ENCODE peak calls at places on chromosomes 7 and 10, in nine cellular contexts. S, P, T, J, C, O, R, Q and D are unnamed samples.

GRCh38 chr10:551489-552252 is 137.8 kb downstream of the DIP2C start:
- DNase-seq in T (no peak), Q (no peak), O (no peak), J (no peak), S (no peak), P (no peak), R (no peak), C (no peak), D (no peak)

GRCh38 chr10:60967854-60968484 is 24.0 kb upstream of the RHOBTB1 start:
- DNase-seq in P (no peak), T (no peak), C (no peak), Q (no peak), R (no peak), O (no peak), S (no peak), J (no peak), D (no peak)

GRCh38 chr7:11458736-11459483 is 373.1 kb downstream of the THSD7A start:
- DNase-seq in Q (no peak), C (no peak), S (no peak), T (no peak), R (peak), P (no peak), O (no peak), J (no peak), D (no peak)

GRCh38 chr7:17041324-17041723 is 159.5 kb upstream of the AGR3 start:
- DNase-seq in R (no peak), J (no peak), O (no peak), P (no peak), T (no peak), S (no peak), C (no peak), Q (no peak), D (no peak)

GRCh38 chr10:98254234-98254858 is 13.6 kb downstream of the LOXL4 start:
- DNase-seq in S (no peak), R (no peak), C (no peak), T (no peak), Q (peak), O (no peak), P (no peak), J (no peak), D (no peak)

GRCh38 chr7:148332191-148332590 is 258.4 kb upstream of the C7orf33 start:
- DNase-seq in R (no peak), Q (no peak), S (no peak), C (no peak), O (no peak), J (no peak), T (no peak), P (no peak), D (no peak)

GRCh38 chr10:66514666-66515065 is 411.2 kb upstream of the LRRTM3 start:
- DNase-seq in P (no peak), S (no peak), O (no peak), R (no peak), C (no peak), J (no peak), T (no peak), Q (no peak), D (no peak)

GRCh38 chr7:86814980-86815379 is 171.3 kb downstream of the GRM3 start:
- DNase-seq in O (peak), R (peak), J (no peak), S (no peak), T (peak), P (no peak), C (no peak), Q (no peak), D (no peak)

GRCh38 chr10:49151025-49151445 is 17.2 kb upstream of the FAM170B start:
- DNase-seq in S (no peak), J (no peak), T (no peak), R (no peak), Q (no peak), P (no peak), O (no peak), C (no peak), D (no peak)

GRCh38 chr10:103911021-103911459 is 6.9 kb downstream of the STN1 start:
- DNase-seq in Q (no peak), S (no peak), O (peak), R (no peak), T (no peak), C (no peak), J (no peak), P (no peak), D (no peak)

GRCh38 chr10:46560952-46561351 is 4.5 kb upstream of the GPRIN2 start:
- DNase-seq in J (no peak), P (no peak), T (no peak), S (no peak), C (no peak), Q (no peak), R (no peak), O (no peak), D (no peak)

GRCh38 chr10:118840071-118840775 is 85.5 kb upstream of the CACUL1 start:
- DNase-seq in P (no peak), R (no peak), O (no peak), Q (no peak), T (peak), J (no peak), S (no peak), C (no peak), D (no peak)

GRCh38 chr10:7589748-7590147 is 77.0 kb downstream of the ITIH5 start:
- DNase-seq in T (no peak), R (no peak), S (no peak), O (no peak), C (no peak), J (no peak), Q (no peak), P (no peak), D (no peak)

GRCh38 chr10:43688348-43688892 is 39.7 kb upstream of the ZNF32 start:
- DNase-seq in J (no peak), Q (no peak), C (no peak), T (no peak), S (no peak), R (no peak), O (no peak), P (no peak), D (no peak)

GRCh38 chr10:18334116-18334867 is 194.1 kb downstream of the CACNB2 start:
- DNase-seq in P (no peak), Q (no peak), C (no peak), J (no peak), O (no peak), T (no peak), R (no peak), S (no peak), D (no peak)

GRCh38 chr10:85459906-85460305 is 906.7 kb downstream of the GRID1 start:
- DNase-seq in P (no peak), J (no peak), S (no peak), R (no peak), Q (no peak), O (no peak), T (no peak), C (no peak), D (no peak)

GRCh38 chr7:494261-494687 is 25.4 kb downstream of the PDGFA start:
- DNase-seq in O (peak), S (peak), C (no peak), T (no peak), J (no peak), R (no peak), P (no peak), Q (peak), D (no peak)

GRCh38 chr7:147412782-147413186 is 1177.8 kb upstream of the C7orf33 start:
- DNase-seq in J (no peak), O (no peak), P (no peak), T (no peak), C (no peak), R (peak), S (no peak), Q (no peak), D (no peak)

GRCh38 chr7:46685051-46685450 is 764.0 kb upstream of the IGFBP3 start:
- DNase-seq in P (no peak), S (no peak), O (no peak), J (no peak), C (no peak), R (no peak), T (no peak), Q (no peak), D (no peak)

GRCh38 chr10:78407009-78407711 is 373.5 kb downstream of the RPS24 start:
- DNase-seq in P (peak), S (peak), C (peak), T (peak), R (peak), O (peak), J (peak), Q (peak), D (peak)

GRCh38 chr7:69934475-69934903 is 336.2 kb downstream of the AUTS2 start:
- DNase-seq in S (no peak), P (no peak), O (no peak), T (no peak), Q (no peak), C (no peak), R (no peak), J (no peak), D (peak)

GRCh38 chr10:44974082-44974627 is 4.5 kb downstream of the DEPP1 start:
- DNase-seq in P (no peak), J (no peak), O (no peak), R (no peak), T (no peak), S (peak), C (no peak), Q (no peak), D (no peak)

GRCh38 chr10:116211682-116212081 is 61.3 kb downstream of the GFRA1 start:
- DNase-seq in S (no peak), P (no peak), O (no peak), R (no peak), Q (no peak), T (no peak), C (no peak), J (no peak), D (no peak)

GRCh38 chr10:66215005-66215404 is 710.8 kb upstream of the LRRTM3 start:
- DNase-seq in J (no peak), T (no peak), Q (no peak), P (no peak), S (no peak), O (no peak), C (no peak), R (no peak), D (no peak)

GRCh38 chr7:17010637-17011300 is 129.0 kb upstream of the AGR3 start:
- DNase-seq in R (no peak), C (no peak), T (no peak), S (no peak), O (no peak), J (no peak), P (no peak), Q (no peak), D (no peak)

GRCh38 chr7:8295638-8296361 is 33.8 kb upstream of the ICA1 start:
- DNase-seq in J (peak), C (peak), P (no peak), O (peak), S (no peak), R (peak), T (peak), Q (no peak), D (peak)

GRCh38 chr10:126867567-126868365 is 37.5 kb upstream of the DOCK1 start:
- DNase-seq in P (no peak), T (no peak), R (no peak), C (no peak), S (no peak), Q (no peak), O (no peak), J (no peak), D (no peak)

GRCh38 chr7:50304911-50305621 is 550 bp downstream of the IKZF1 start:
- DNase-seq in R (no peak), P (no peak), J (no peak), O (no peak), C (no peak), S (no peak), T (no peak), Q (no peak), D (no peak)

GRCh38 chr10:100120550-100120949 is 38.9 kb upstream of the CPN1 start:
- DNase-seq in J (no peak), Q (no peak), O (no peak), T (no peak), C (no peak), R (no peak), P (no peak), S (no peak), D (no peak)

GRCh38 chr10:95866448-95866842 is 41.3 kb upstream of the CC2D2B start:
- DNase-seq in P (no peak), O (no peak), R (no peak), S (no peak), Q (no peak), T (no peak), J (no peak), C (no peak), D (no peak)

GRCh38 chr10:95861401-95861800 is 46.4 kb upstream of the CC2D2B start:
- DNase-seq in C (no peak), Q (no peak), J (no peak), S (no peak), R (no peak), T (no peak), P (no peak), O (no peak), D (no peak)

GRCh38 chr10:95867866-95868265 is 39.9 kb upstream of the CC2D2B start:
- DNase-seq in T (no peak), O (no peak), C (no peak), J (no peak), Q (no peak), R (no peak), S (no peak), P (no peak), D (no peak)

GRCh38 chr10:95865814-95866447 is 41.8 kb upstream of the CC2D2B start:
- DNase-seq in P (no peak), O (no peak), C (no peak), S (no peak), T (no peak), Q (peak), R (no peak), J (no peak), D (no peak)

GRCh38 chr10:95864906-95865813 is 42.6 kb upstream of the CC2D2B start:
- DNase-seq in R (peak), P (peak), C (no peak), O (peak), T (peak), S (no peak), J (peak), Q (no peak), D (no peak)
- TF ChIP-seq POLR2AphosphoS5 in R (no peak), P (no peak), C (peak), O (no peak), T (no peak), S (no peak), J (no peak), Q (peak), D (no peak)

GRCh38 chr7:128409435-128410091 is at the start of gene IMPDH1:
- DNase-seq in S (peak), R (no peak), O (peak), J (no peak), C (peak), T (no peak), P (peak), Q (peak), D (peak)
- TF ChIP-seq POLR2AphosphoS5 in S (no peak), R (peak), O (no peak), J (no peak), C (peak), T (peak), P (no peak), Q (peak), D (no peak)

GRCh38 chr10:110511734-110512449 is 14.2 kb downstream of the DUSP5 start:
- DNase-seq in R (no peak), C (no peak), S (peak), O (no peak), P (no peak), Q (no peak), J (no peak), T (no peak), D (no peak)

GRCh38 chr10:110513949-110514348 is 16.2 kb downstream of the DUSP5 start:
- DNase-seq in T (no peak), R (no peak), J (no peak), Q (no peak), O (no peak), S (peak), P (no peak), C (no peak), D (no peak)

GRCh38 chr10:110514848-110515247 is 17.1 kb downstream of the DUSP5 start:
- DNase-seq in C (no peak), J (no peak), R (no peak), Q (no peak), P (no peak), T (no peak), O (no peak), S (no peak), D (no peak)

GRCh38 chr10:110510730-110511129 is 13.0 kb downstream of the DUSP5 start:
- DNase-seq in Q (no peak), O (no peak), R (no peak), S (no peak), C (no peak), P (no peak), T (no peak), J (no peak), D (no peak)

GRCh38 chr10:110512461-110513187 is 14.9 kb downstream of the DUSP5 start:
- DNase-seq in R (no peak), C (no peak), P (no peak), O (no peak), T (no peak), S (peak), J (no peak), Q (no peak), D (no peak)
- TF ChIP-seq POLR2AphosphoS5 in R (no peak), C (peak), P (no peak), O (peak), T (peak), S (no peak), J (peak), Q (peak), D (no peak)

GRCh38 chr10:34124522-34125035 is 690.5 kb downstream of the PARD3 start:
- DNase-seq in J (no peak), T (peak), O (no peak), Q (no peak), R (peak), C (no peak), P (peak), S (no peak), D (no peak)

GRCh38 chr10:34119456-34119855 is 695.6 kb downstream of the PARD3 start:
- DNase-seq in C (no peak), S (no peak), Q (peak), J (no peak), O (no peak), T (no peak), P (no peak), R (no peak), D (no peak)

GRCh38 chr10:34125702-34126101 is 689.4 kb downstream of the PARD3 start:
- DNase-seq in C (no peak), O (no peak), J (no peak), P (no peak), T (no peak), Q (no peak), R (no peak), S (no peak), D (no peak)

GRCh38 chr10:34121974-34122282 is 693.2 kb downstream of the PARD3 start:
- DNase-seq in J (peak), P (no peak), T (no peak), Q (no peak), R (no peak), O (no peak), C (no peak), S (no peak), D (no peak)

GRCh38 chr10:34121125-34121973 is 693.7 kb downstream of the PARD3 start:
- DNase-seq in O (no peak), T (no peak), C (no peak), Q (no peak), S (no peak), P (no peak), R (no peak), J (no peak), D (no peak)
- TF ChIP-seq POLR2AphosphoS5 in O (no peak), T (no peak), C (no peak), Q (no peak), S (no peak), P (no peak), R (no peak), J (no peak), D (no peak)

GRCh38 chr7:135905355-135905754 is 71.8 kb downstream of the MTPN start:
- DNase-seq in P (no peak), C (no peak), T (no peak), Q (no peak), R (no peak), S (no peak), J (no peak), O (no peak), D (no peak)

GRCh38 chr7:135904282-135904681 is 72.9 kb downstream of the MTPN start:
- DNase-seq in T (no peak), J (no peak), P (no peak), R (no peak), Q (no peak), O (no peak), S (no peak), C (no peak), D (no peak)

GRCh38 chr7:135901585-135902540 is 75.3 kb downstream of the MTPN start:
- DNase-seq in Q (no peak), S (no peak), J (no peak), C (no peak), T (no peak), O (no peak), P (no peak), R (no peak), D (no peak)

GRCh38 chr7:135910393-135911036 is 66.6 kb downstream of the MTPN start:
- DNase-seq in C (no peak), Q (no peak), O (no peak), R (no peak), T (no peak), P (no peak), J (no peak), S (no peak), D (no peak)

DNA sequence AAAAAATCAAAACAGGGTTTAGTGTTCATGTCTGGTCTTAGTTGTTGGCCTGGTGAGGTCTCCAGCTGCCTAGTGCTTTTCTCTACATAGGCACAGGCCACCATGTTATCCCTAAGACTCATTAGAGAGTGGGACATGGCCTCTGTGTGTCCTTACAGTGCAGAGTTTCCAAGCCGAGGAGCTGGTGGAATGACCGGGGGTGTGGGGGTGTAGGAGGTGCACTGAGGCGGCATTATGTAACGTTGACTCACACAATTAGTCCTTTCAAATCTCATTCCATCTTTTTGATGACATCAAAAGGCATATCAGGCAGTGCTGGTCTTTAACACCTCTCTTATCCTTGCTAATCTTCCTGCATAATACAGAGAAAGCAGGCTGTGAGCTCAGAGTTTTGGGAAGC is 71.3 kb downstream of the MTPN start:
- DNase-seq in Q (no peak), R (no peak), T (no peak), C (no peak), P (no peak), O (no peak), S (no peak), J (no peak), D (no peak)
- TF ChIP-seq POLR2AphosphoS5 in Q (no peak), R (no peak), T (no peak), C (no peak), P (no peak), O (no peak), S (no peak), J (no peak), D (no peak)

DNA sequence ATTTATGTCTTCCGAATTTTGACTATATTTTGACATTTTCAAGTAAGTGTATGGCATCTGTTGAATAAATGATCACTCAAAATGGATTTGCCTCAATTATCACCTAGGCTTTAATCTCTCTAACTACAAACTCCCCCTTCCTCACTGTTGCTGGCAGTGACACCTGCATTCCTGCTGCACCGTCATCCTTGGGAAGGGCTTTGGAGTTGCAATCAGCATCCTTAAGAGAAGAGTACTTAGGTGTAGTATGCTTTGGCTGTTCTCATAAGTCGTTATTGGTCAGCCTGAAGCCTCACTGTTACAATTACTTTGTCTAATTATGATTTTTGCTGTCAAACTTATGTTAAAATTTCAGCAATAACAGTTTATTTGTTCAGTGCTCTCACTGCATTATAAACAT is 415.0 kb downstream of the NRG3 start:
- DNase-seq in C (no peak), Q (no peak), S (no peak), P (no peak), T (no peak), J (no peak), R (no peak), O (no peak), D (no peak)
- TF ChIP-seq POLR2AphosphoS5 in C (no peak), Q (no peak), S (no peak), P (no peak), T (no peak), J (no peak), R (no peak), O (no peak), D (no peak)

GRCh38 chr7:116772423-116772852 is 89.9 kb upstream of the CAPZA2 start:
- DNase-seq in C (no peak), J (no peak), Q (no peak), R (peak), T (peak), O (no peak), P (no peak), S (no peak), D (no peak)
- TF ChIP-seq POLR2AphosphoS5 in C (no peak), J (no peak), Q (no peak), R (no peak), T (peak), O (no peak), P (no peak), S (no peak), D (no peak)

GRCh38 chr7:94440460-94441039 is 45.9 kb downstream of the COL1A2 start:
- DNase-seq in P (no peak), O (no peak), J (no peak), S (no peak), R (no peak), Q (no peak), C (no peak), T (no peak), D (no peak)
- TF ChIP-seq POLR2AphosphoS5 in P (no peak), O (no peak), J (no peak), S (no peak), R (no peak), Q (no peak), C (no peak), T (no peak), D (no peak)